ENCODE peak calls at places on chromosome X, in five cellular contexts. J is tibial nerve; V is stimulated activated CD4-positive, alpha-beta T cell treated with anti-CD3 and anti-CD28 coated beads, Interleukin-12 subunit alpha, Interleukin-12 subunit beta, amount 100 ng/mL, for 24 hours; K is body of pancreas; A is HEK293T. M is an unnamed sample.

GRCh38 chrX:132227383-132228112 is 8.3 kb upstream of the RAP2C start:
- DNase-seq in V (no peak), K (no peak), A (no peak), J (no peak), M (no peak)

GRCh38 chrX:11193035-11193469 is 81.9 kb downstream of the HCCS start:
- DNase-seq in J (no peak), K (no peak), V (no peak), A (no peak), M (no peak)

GRCh38 chrX:44344194-44344593 is 722 bp upstream of the EFHC2 start:
- DNase-seq in K (peak), V (peak), J (no peak), A (no peak), M (peak)

GRCh38 chrX:110045421-110045820 is 42.5 kb downstream of the TMEM164 start:
- DNase-seq in K (peak), J (no peak), V (no peak), A (no peak), M (no peak)

GRCh38 chrX:69165116-69165651 is at the start of gene PJA1:
- DNase-seq in K (peak), A (peak), J (peak), V (peak), M (peak)

GRCh38 chrX:112147206-112147605 is 64.6 kb upstream of the TRPC5 start:
- DNase-seq in A (peak), J (no peak), V (no peak), K (peak), M (no peak)

GRCh38 chrX:1462110-1462509 is 9.4 kb upstream of the ASMTL start:
- DNase-seq in V (no peak), A (no peak), K (no peak), J (no peak), M (no peak)

GRCh38 chrX:7146703-7147430 is 645 bp upstream of the STS start:
- DNase-seq in K (peak), A (no peak), J (no peak), V (no peak), M (peak)

GRCh38 chrX:145751943-145752342 is 65.7 kb upstream of the SLITRK2 start:
- DNase-seq in V (no peak), K (peak), J (no peak), A (no peak), M (no peak)

GRCh38 chrX:87583679-87584078 is 66.1 kb downstream of the KLHL4 start:
- DNase-seq in A (peak), J (no peak), V (no peak), K (peak), M (no peak)

GRCh38 chrX:70172226-70172625 is 5.1 kb upstream of the DGAT2L6 start:
- DNase-seq in V (no peak), J (no peak), K (no peak), A (no peak), M (no peak)

GRCh38 chrX:119272882-119273806 is 37.1 kb downstream of the PGRMC1 start:
- DNase-seq in J (no peak), A (no peak), K (peak), V (peak), M (no peak)

GRCh38 chrX:120358687-120359086 is 3.2 kb upstream of the ATP1B4 start:
- DNase-seq in K (no peak), A (no peak), V (peak), J (no peak), M (no peak)

GRCh38 chrX:123756320-123756719 is 23.5 kb upstream of the THOC2 start:
- DNase-seq in J (no peak), K (no peak), A (no peak), V (no peak), M (no peak)

GRCh38 chrX:102669526-102669925 is 18.2 kb downstream of the GPRASP1 start:
- DNase-seq in J (no peak), A (no peak), K (no peak), V (no peak), M (no peak)

GRCh38 chrX:44025611-44026010 is 52.4 kb upstream of the NDP start:
- DNase-seq in A (no peak), K (no peak), V (no peak), J (no peak), M (no peak)

GRCh38 chrX:110444996-110445395 is 86.3 kb downstream of the RTL9 start:
- DNase-seq in J (no peak), V (no peak), A (no peak), K (no peak), M (no peak)

GRCh38 chrX:136202889-136203288 is 48.3 kb downstream of the MAP7D3 start:
- DNase-seq in J (no peak), K (no peak), V (no peak), A (no peak), M (no peak)

GRCh38 chrX:39145859-39146258 is 344.6 kb downstream of the MID1IP1 start:
- DNase-seq in V (no peak), A (no peak), J (no peak), K (no peak), M (no peak)

GRCh38 chrX:128216364-128216763 is 164.2 kb upstream of the ACTRT1 start:
- DNase-seq in K (no peak), A (no peak), V (no peak), J (no peak), M (no peak)

GRCh38 chrX:34341258-34341657 is 209.1 kb upstream of the FAM47A start:
- DNase-seq in J (no peak), A (no peak), K (no peak), V (no peak), M (no peak)

GRCh38 chrX:39000802-39001201 is 199.5 kb downstream of the MID1IP1 start:
- DNase-seq in K (no peak), A (no peak), V (no peak), J (no peak), M (no peak)

GRCh38 chrX:128714425-128714824 is 662.2 kb upstream of the ACTRT1 start:
- DNase-seq in V (no peak), J (no peak), A (no peak), K (no peak), M (no peak)

GRCh38 chrX:122941801-122942200 is 242.3 kb upstream of the GRIA3 start:
- DNase-seq in A (no peak), K (no peak), J (no peak), V (no peak), M (no peak)

GRCh38 chrX:143869018-143869417 is 14.9 kb upstream of the UBE2NL start:
- DNase-seq in K (no peak), A (no peak), V (no peak), J (no peak), M (no peak)

GRCh38 chrX:24526616-24527015 is 61.5 kb downstream of the PDK3 start:
- DNase-seq in A (no peak), V (no peak), K (no peak), J (no peak), M (no peak)

GRCh38 chrX:25002658-25003015 is 13.1 kb downstream of the ARX start:
- DNase-seq in K (no peak), J (no peak), A (no peak), V (no peak), M (no peak)

GRCh38 chrX:12701625-12702024 is 89.6 kb upstream of the PRPS2 start:
- DNase-seq in J (no peak), A (peak), V (peak), K (peak), M (peak)

GRCh38 chrX:123884809-123885408 is 25.1 kb downstream of the XIAP start:
- DNase-seq in A (peak), J (no peak), V (no peak), K (peak), M (peak)

GRCh38 chrX:39320165-39320564 is 518.9 kb downstream of the MID1IP1 start:
- DNase-seq in A (no peak), J (no peak), K (no peak), V (no peak), M (no peak)

GRCh38 chrX:68238568-68238967 is 194.7 kb downstream of the OPHN1 start:
- DNase-seq in J (no peak), K (no peak), A (peak), V (no peak), M (no peak)

GRCh38 chrX:56794404-56794803 is 65.4 kb downstream of the NBDY start:
- DNase-seq in J (no peak), K (no peak), V (no peak), A (no peak), M (peak)

GRCh38 chrX:138128025-138128671 is 562.2 kb downstream of the ZIC3 start:
- DNase-seq in V (no peak), K (no peak), A (peak), J (no peak), M (no peak)

GRCh38 chrX:73922856-73923429 is 359.9 kb downstream of the CHIC1 start:
- DNase-seq in J (no peak), V (no peak), A (no peak), K (no peak), M (no peak)

GRCh38 chrX:84205276-84205675 is 17.3 kb upstream of the RPS6KA6 start:
- DNase-seq in J (no peak), A (no peak), K (no peak), V (no peak), M (no peak)

GRCh38 chrX:119605398-119605738 is 856 bp downstream of the NKRF start:
- DNase-seq in V (peak), J (no peak), K (peak), A (peak), M (no peak)

GRCh38 chrX:10106801-10107200 is 50.0 kb upstream of the CLCN4 start:
- DNase-seq in A (no peak), V (peak), K (no peak), J (no peak), M (no peak)

GRCh38 chrX:40207626-40208025 is 109.9 kb upstream of the BCOR start:
- DNase-seq in J (no peak), K (no peak), V (peak), A (no peak), M (no peak)

GRCh38 chrX:34903316-34903715 is 39.3 kb upstream of the FAM47B start:
- DNase-seq in K (no peak), V (no peak), A (no peak), J (no peak), M (no peak)

M was measured in lung.